ENCODE peak calls at places on chromosomes 6 and 20, in seven cellular contexts. D is GM13977; H is OCI-M1; N is stimulated activated CD4-positive, alpha-beta T cell treated with anti-CD3 and anti-CD28 coated beads, Interleukin-4, amount 100 ng/mL, for 24 hours; F is right lobe of liver; W is T1000; Q is body of pancreas. G is an unnamed sample.

GRCh38 chr6:32622545-32623401 is 14.4 kb upstream of the HLA-DQA1 start:
- DNase-seq in D (peak; percentile 53), H (peak; percentile 72), F (no peak), W (no peak), Q (no peak), N (peak; percentile 32), G (peak; percentile 84)

GRCh38 chr6:75317503-75318206 is 33.1 kb upstream of the TMEM30A start:
- DNase-seq in H (no peak), Q (no peak), W (no peak), D (no peak), F (no peak), N (no peak), G (no peak)

GRCh38 chr6:7129784-7130569 is 22.2 kb downstream of the RREB1 start:
- DNase-seq in F (peak; percentile 88), N (peak; percentile 50), D (no peak), Q (peak; percentile 85), H (no peak), W (no peak), G (no peak)

GRCh38 chr6:21046276-21046675 is 512.0 kb downstream of the CDKAL1 start:
- DNase-seq in F (no peak), W (no peak), D (no peak), N (no peak), Q (no peak), H (no peak), G (no peak)

GRCh38 chr6:84249724-84250123 is 22.3 kb upstream of the CEP162 start:
- DNase-seq in N (no peak), H (peak; percentile 13), D (no peak), F (no peak), Q (no peak), W (no peak), G (no peak)

GRCh38 chr6:150377211-150377781 is 8.5 kb downstream of the IYD start:
- DNase-seq in H (peak; percentile 67), D (no peak), N (no peak), W (no peak), Q (peak; percentile 34), F (peak; percentile 56), G (no peak)

GRCh38 chr20:24718696-24719095 is 230.4 kb upstream of the CST7 start:
- DNase-seq in H (no peak), Q (no peak), W (no peak), N (no peak), F (peak; percentile 3), D (no peak), G (no peak)

GRCh38 chr6:10621227-10621626 is 73.2 kb downstream of the C6orf52 start:
- DNase-seq in H (no peak), D (no peak), N (no peak), F (no peak), W (no peak), Q (no peak), G (no peak)

GRCh38 chr6:1524040-1524480 is 85.7 kb upstream of the FOXC1 start:
- DNase-seq in Q (peak; percentile 16), N (peak; percentile 75), H (no peak), W (no peak), D (peak; percentile 78), F (peak; percentile 72), G (peak; percentile 68)

GRCh38 chr6:56804996-56805395 is 149.9 kb upstream of the BEND6 start:
- DNase-seq in W (no peak), H (no peak), Q (no peak), F (no peak), N (no peak), D (no peak), G (no peak)

GRCh38 chr6:140398076-140398475 is 1023.6 kb upstream of the CITED2 start:
- DNase-seq in W (no peak), H (no peak), Q (no peak), D (no peak), F (no peak), N (no peak), G (no peak)

GRCh38 chr20:10313701-10314100 is 95.1 kb downstream of the SNAP25 start:
- DNase-seq in F (no peak), N (no peak), D (no peak), Q (no peak), H (no peak), W (no peak), G (no peak)

GRCh38 chr6:10425973-10426780 is 11.3 kb upstream of the TFAP2A start:
- DNase-seq in N (no peak), Q (peak; percentile 36), W (no peak), F (peak; percentile 67), D (peak; percentile 73), H (peak; percentile 66), G (peak; percentile 30)

GRCh38 chr6:24951831-24952299 is 16.1 kb upstream of the RIPOR2 start:
- DNase-seq in Q (no peak), H (peak; percentile 53), F (no peak), W (no peak), N (no peak), D (no peak), G (peak; percentile 73)

GRCh38 chr6:36314221-36315014 is 22.3 kb downstream of the BNIP5 start:
- DNase-seq in N (no peak), F (no peak), H (no peak), Q (no peak), D (no peak), W (no peak), G (no peak)

GRCh38 chr6:20605061-20605460 is 70.8 kb downstream of the CDKAL1 start:
- DNase-seq in Q (no peak), W (no peak), H (no peak), N (no peak), D (no peak), F (no peak), G (no peak)

GRCh38 chr6:87514831-87515230 is 42.1 kb downstream of the SLC35A1 start:
- DNase-seq in F (no peak), D (no peak), Q (no peak), N (no peak), W (no peak), H (no peak), G (no peak)

GRCh38 chr6:31586013-31586412 is at the start of gene LST1:
- DNase-seq in H (peak; percentile 63), N (no peak), F (no peak), Q (no peak), W (no peak), D (no peak), G (no peak)

GRCh38 chr6:33895296-33895695 is 91.5 kb upstream of the MLN start:
- DNase-seq in W (no peak), D (no peak), N (no peak), Q (no peak), H (no peak), F (no peak), G (no peak)

GRCh38 chr6:159169193-159169555 is at the start of gene FNDC1:
- DNase-seq in H (no peak), N (peak; percentile 56), W (no peak), F (no peak), Q (no peak), D (peak; percentile 92), G (peak; percentile 88)

GRCh38 chr6:62283828-62284411 is 2.1 kb downstream of the KHDRBS2 start:
- DNase-seq in F (no peak), N (no peak), D (peak; percentile 9), H (peak; percentile 81), Q (no peak), W (peak; percentile 8), G (peak; percentile 64)

GRCh38 chr6:164832410-164832809 is 477.0 kb downstream of the C6orf118 start:
- DNase-seq in W (no peak), N (no peak), F (no peak), Q (no peak), H (no peak), D (no peak), G (no peak)

GRCh38 chr20:54668271-54669053 is 193.1 kb downstream of the DOK5 start:
- DNase-seq in D (peak; percentile 29), Q (peak; percentile 40), W (no peak), N (peak; percentile 18), F (no peak), H (no peak), G (peak; percentile 32)

GRCh38 chr6:166955865-166956443 is 396 bp downstream of the RNASET2 start:
- DNase-seq in Q (peak; percentile 59), W (peak; percentile 82), D (no peak), N (no peak), H (no peak), F (peak; percentile 60), G (peak; percentile 41)

GRCh38 chr20:62571667-62572344 is 70.5 kb upstream of the SLCO4A1 start:
- DNase-seq in H (peak; percentile 65), N (no peak), D (no peak), F (no peak), W (no peak), Q (no peak), G (no peak)

GRCh38 chr20:59992531-59992930 is 34.3 kb downstream of the CDH26 start:
- DNase-seq in H (peak; percentile 20), N (no peak), Q (no peak), D (no peak), W (no peak), F (no peak), G (no peak)

GRCh38 chr20:50844430-50845100 is 49.7 kb downstream of the BCAS4 start:
- DNase-seq in F (no peak), Q (peak; percentile 81), N (peak; percentile 31), W (no peak), D (peak; percentile 90), H (no peak), G (no peak)

GRCh38 chr6:135030056-135030473 is 24.6 kb downstream of the HBS1L start:
- DNase-seq in H (no peak), D (peak; percentile 70), Q (no peak), F (no peak), N (peak; percentile 26), W (no peak), G (peak; percentile 9)

GRCh38 chr6:67287566-67287965 is 1347.5 kb upstream of the ADGRB3 start:
- DNase-seq in D (no peak), H (no peak), F (no peak), Q (no peak), W (no peak), N (no peak), G (no peak)

GRCh38 chr20:3559637-3560036 is 88.8 kb downstream of the ATRN start:
- DNase-seq in H (no peak), D (no peak), Q (no peak), F (no peak), N (no peak), W (no peak), G (no peak)

GRCh38 chr6:168101201-168102092 is 22.4 kb upstream of the FRMD1 start:
- DNase-seq in Q (no peak), W (no peak), D (no peak), F (no peak), N (no peak), H (no peak), G (no peak)

GRCh38 chr6:155177369-155177961 is 86.3 kb upstream of the CLDN20 start:
- DNase-seq in N (peak; percentile 74), D (no peak), H (peak; percentile 88), F (no peak), W (peak; percentile 11), Q (peak; percentile 26), G (no peak)

GRCh38 chr6:63862486-63863198 is 227.0 kb downstream of the PHF3 start:
- DNase-seq in Q (no peak), D (no peak), F (no peak), W (no peak), N (no peak), H (no peak), G (no peak)

GRCh38 chr20:46025376-46025783 is 3.6 kb upstream of the SLC12A5 start:
- DNase-seq in H (no peak), W (no peak), Q (no peak), F (no peak), D (no peak), N (no peak), G (no peak)

GRCh38 chr6:29506446-29507067 is 18.8 kb upstream of the MAS1L start:
- DNase-seq in W (no peak), H (no peak), D (no peak), Q (no peak), N (no peak), F (no peak), G (no peak)